ENCODE peak calls at places on chromosomes 3 and 15, in five cellular contexts. L, V, N, C and Y are unnamed samples.

GRCh38 chr15:45549831-45550230 is 27.3 kb upstream of the SLC30A4 start:
- DNase-seq in V (no peak), L (no peak), N (no peak), C (peak; percentile 5), Y (peak; percentile 43)

GRCh38 chr3:43523454-43524053 is 98.3 kb downstream of the ANO10 start:
- DNase-seq in L (no peak), N (no peak), V (no peak), C (peak; percentile 8), Y (no peak)

GRCh38 chr3:142447308-142447851 is 457 bp downstream of the XRN1 start:
- DNase-seq in N (peak; percentile 61), C (peak; percentile 51), V (peak; percentile 56), L (peak; percentile 78), Y (peak; percentile 61)

GRCh38 chr3:12733566-12733965 is 25.5 kb downstream of the TMEM40 start:
- DNase-seq in N (no peak), C (no peak), L (no peak), V (no peak), Y (no peak)

GRCh38 chr3:114714237-114714636 is 420.4 kb downstream of the TIGIT start:
- DNase-seq in L (no peak), V (no peak), C (peak; percentile 6), N (no peak), Y (no peak)

GRCh38 chr15:51758645-51759044 is 7.2 kb downstream of the TMOD2 start:
- DNase-seq in V (no peak), N (no peak), C (peak; percentile 86), L (no peak), Y (peak; percentile 81)

GRCh38 chr3:37712387-37712786 is 149.3 kb upstream of the CTDSPL start:
- DNase-seq in L (no peak), C (no peak), V (no peak), N (no peak), Y (no peak)

GRCh38 chr3:169923189-169923588 is 11.8 kb downstream of the SAMD7 start:
- DNase-seq in N (no peak), V (no peak), C (peak; percentile 55), L (no peak), Y (peak; percentile 69)

GRCh38 chr3:63862804-63863149 is 828 bp downstream of the THOC7 start:
- DNase-seq in C (no peak), N (no peak), L (no peak), V (no peak), Y (no peak)

GRCh38 chr15:100780208-100780800 is 99.3 kb upstream of the ALDH1A3 start:
- DNase-seq in V (no peak), C (no peak), L (no peak), N (no peak), Y (no peak)

GRCh38 chr15:88385078-88385700 is 82.0 kb downstream of the MRPL46 start:
- DNase-seq in C (no peak), V (no peak), L (no peak), N (no peak), Y (peak; percentile 75)

GRCh38 chr3:6861331-6861988 is 545 bp downstream of the GRM7 start:
- DNase-seq in V (no peak), N (no peak), C (no peak), L (no peak), Y (no peak)

GRCh38 chr3:127307431-127307830 is 19.6 kb upstream of the PRR20G start:
- DNase-seq in V (no peak), N (no peak), C (no peak), L (no peak), Y (no peak)

GRCh38 chr15:68352401-68353062 is 75.0 kb downstream of the FEM1B start:
- DNase-seq in L (peak; percentile 13), C (peak; percentile 95), N (no peak), V (no peak), Y (peak; percentile 96)

GRCh38 chr15:68376447-68377060 is 55.4 kb downstream of the ITGA11 start:
- DNase-seq in V (no peak), L (no peak), N (no peak), C (no peak), Y (no peak)

GRCh38 chr3:18843188-18843587 is 305.1 kb upstream of the KCNH8 start:
- DNase-seq in C (no peak), L (no peak), N (no peak), V (no peak), Y (no peak)

GRCh38 chr3:140395134-140396075 is 282.5 kb upstream of the TRIM42 start:
- DNase-seq in N (no peak), L (no peak), V (no peak), C (no peak), Y (no peak)